ENCODE peak calls at places on chromosomes 7 and 10, in eight cellular contexts. M, G, B, I, W, Z, T and K are unnamed samples.

GRCh38 chr7:99404235-99404976 is 4.0 kb downstream of the PDAP1 start:
- DNase-seq in G (peak; percentile 77), W (no peak), T (peak; percentile 37), M (no peak), Z (no peak), I (no peak), B (no peak), K (no peak)

GRCh38 chr7:92720604-92721350 is 115.6 kb downstream of the CDK6 start:
- DNase-seq in T (no peak), B (no peak), W (no peak), I (no peak), G (no peak), M (no peak), Z (no peak), K (no peak)

GRCh38 chr7:101586971-101587370 is 42.1 kb downstream of the MYL10 start:
- DNase-seq in T (no peak), Z (no peak), W (no peak), I (no peak), M (no peak), B (no peak), G (no peak), K (no peak)

GRCh38 chr10:21171936-21172773 is 275.0 kb upstream of the NEBL start:
- DNase-seq in W (no peak), B (peak; percentile 19), M (no peak), I (no peak), T (no peak), G (no peak), Z (no peak), K (no peak)

GRCh38 chr7:44085549-44085948 is 3.2 kb upstream of the POLM start:
- DNase-seq in W (no peak), M (no peak), B (peak; percentile 41), G (no peak), T (no peak), Z (no peak), I (peak; percentile 61), K (no peak)

GRCh38 chr7:11638026-11638774 is 193.8 kb downstream of the THSD7A start:
- DNase-seq in I (no peak), Z (no peak), T (no peak), G (no peak), B (peak; percentile 17), W (no peak), M (no peak), K (no peak)

GRCh38 chr7:87599336-87599735 is 1.3 kb downstream of the ABCB1 start:
- DNase-seq in G (no peak), Z (no peak), T (peak; percentile 28), I (no peak), M (peak; percentile 16), B (no peak), W (no peak), K (peak; percentile 43)

GRCh38 chr10:36110097-36110496 is 468.0 kb upstream of the FZD8 start:
- DNase-seq in I (no peak), T (no peak), M (no peak), Z (no peak), W (no peak), G (peak; percentile 46), B (no peak), K (no peak)

GRCh38 chr7:57404343-57404966 is 45.5 kb upstream of the ZNF716 start:
- DNase-seq in Z (no peak), G (no peak), I (no peak), T (no peak), B (no peak), M (no peak), W (no peak), K (no peak)

GRCh38 chr10:121736315-121737002 is 138.2 kb upstream of the FGFR2 start:
- DNase-seq in G (no peak), M (no peak), Z (no peak), W (peak; percentile 41), B (no peak), I (no peak), T (no peak), K (no peak)

GRCh38 chr7:24728503-24729364 is 28.5 kb downstream of the GSDME start:
- DNase-seq in M (peak; percentile 10), I (peak; percentile 79), B (no peak), G (peak; percentile 65), W (no peak), Z (no peak), T (no peak), K (no peak)

GRCh38 chr7:130393095-130393494 is 12.8 kb downstream of the CPA1 start:
- DNase-seq in G (peak; percentile 89), W (no peak), M (no peak), Z (no peak), T (peak; percentile 39), I (no peak), B (no peak), K (no peak)

GRCh38 chr10:4007771-4008170 is 222.8 kb upstream of the KLF6 start:
- DNase-seq in W (no peak), G (no peak), B (no peak), I (no peak), M (no peak), Z (no peak), T (no peak), K (no peak)

GRCh38 chr10:69315610-69316312 is 37.5 kb downstream of the HK1 start:
- DNase-seq in M (no peak), I (no peak), W (no peak), B (no peak), Z (no peak), T (peak; percentile 32), G (no peak), K (no peak)

GRCh38 chr10:47079177-47079580 is 168.0 kb downstream of the PTPN20 start:
- DNase-seq in B (no peak), T (no peak), Z (no peak), M (no peak), G (no peak), W (no peak), I (no peak), K (no peak)

GRCh38 chr7:1993776-1994740 is 238.7 kb downstream of the MAD1L1 start:
- DNase-seq in B (no peak), T (no peak), M (no peak), W (no peak), Z (no peak), G (no peak), I (no peak), K (no peak)

GRCh38 chr10:49298990-49299815 is at the start of gene C10orf71:
- DNase-seq in I (no peak), G (no peak), Z (no peak), W (peak; percentile 72), M (no peak), T (no peak), B (peak; percentile 27), K (no peak)

GRCh38 chr10:83262434-83262833 is 876.9 kb upstream of the GHITM start:
- DNase-seq in Z (no peak), B (no peak), T (no peak), W (no peak), G (no peak), I (no peak), M (no peak), K (no peak)

GRCh38 chr7:107939472-107940145 is 48.6 kb downstream of the DLD start:
- DNase-seq in W (no peak), I (no peak), T (no peak), Z (no peak), B (no peak), G (peak; percentile 94), M (no peak), K (no peak)

DNA sequence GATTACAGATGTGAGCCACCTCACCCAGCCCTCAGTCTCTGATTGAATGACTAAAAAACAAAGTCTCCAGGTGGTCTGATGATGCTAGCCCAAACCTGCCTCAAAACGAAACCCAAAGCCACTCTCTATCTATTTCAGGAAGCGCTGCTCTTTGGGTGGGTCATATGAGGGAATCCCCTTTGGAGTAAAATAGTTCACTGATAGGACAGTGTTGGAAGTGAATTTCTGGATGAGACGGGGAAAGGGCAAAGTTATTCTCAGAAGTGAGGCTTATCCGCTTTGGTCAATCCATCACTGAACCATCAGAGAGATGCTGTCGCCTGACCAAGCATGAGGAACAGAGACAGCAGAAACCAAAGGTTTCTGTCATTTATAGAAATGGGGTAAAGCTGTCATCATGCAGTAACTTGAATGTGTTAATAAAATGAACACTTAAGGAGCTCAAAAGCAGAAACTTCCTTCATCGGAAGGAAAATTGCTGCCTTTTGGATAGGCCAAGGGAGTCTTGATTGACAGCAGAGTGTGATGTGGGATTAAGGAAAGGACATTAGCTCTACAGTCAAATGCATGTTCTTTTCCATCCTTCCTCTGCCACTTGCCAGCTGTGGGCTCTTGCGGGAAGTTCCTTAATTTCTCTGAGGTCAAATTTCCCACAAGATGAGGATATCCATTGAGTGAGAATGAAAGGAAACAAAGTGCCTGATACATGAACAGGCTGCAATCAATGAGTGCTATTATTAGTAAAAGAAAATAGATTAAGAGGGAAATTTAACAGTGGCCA is 64.9 kb upstream of the C1QL3 start:
- DNase-seq in B (no peak), I (no peak), Z (no peak), M (no peak), T (no peak), G (no peak), W (no peak), K (no peak)
- H3K4me1 ChIP-seq in B (peaks cover 9% of the 10 kb centered on the region), I (no peaks in the 10 kb centered on the region), Z (no peaks in the 10 kb centered on the region), M (no peaks in the 10 kb centered on the region), T (no peaks in the 10 kb centered on the region), G (no peaks in the 10 kb centered on the region), W (no peaks in the 10 kb centered on the region), K (no peaks in the 10 kb centered on the region)

DNA sequence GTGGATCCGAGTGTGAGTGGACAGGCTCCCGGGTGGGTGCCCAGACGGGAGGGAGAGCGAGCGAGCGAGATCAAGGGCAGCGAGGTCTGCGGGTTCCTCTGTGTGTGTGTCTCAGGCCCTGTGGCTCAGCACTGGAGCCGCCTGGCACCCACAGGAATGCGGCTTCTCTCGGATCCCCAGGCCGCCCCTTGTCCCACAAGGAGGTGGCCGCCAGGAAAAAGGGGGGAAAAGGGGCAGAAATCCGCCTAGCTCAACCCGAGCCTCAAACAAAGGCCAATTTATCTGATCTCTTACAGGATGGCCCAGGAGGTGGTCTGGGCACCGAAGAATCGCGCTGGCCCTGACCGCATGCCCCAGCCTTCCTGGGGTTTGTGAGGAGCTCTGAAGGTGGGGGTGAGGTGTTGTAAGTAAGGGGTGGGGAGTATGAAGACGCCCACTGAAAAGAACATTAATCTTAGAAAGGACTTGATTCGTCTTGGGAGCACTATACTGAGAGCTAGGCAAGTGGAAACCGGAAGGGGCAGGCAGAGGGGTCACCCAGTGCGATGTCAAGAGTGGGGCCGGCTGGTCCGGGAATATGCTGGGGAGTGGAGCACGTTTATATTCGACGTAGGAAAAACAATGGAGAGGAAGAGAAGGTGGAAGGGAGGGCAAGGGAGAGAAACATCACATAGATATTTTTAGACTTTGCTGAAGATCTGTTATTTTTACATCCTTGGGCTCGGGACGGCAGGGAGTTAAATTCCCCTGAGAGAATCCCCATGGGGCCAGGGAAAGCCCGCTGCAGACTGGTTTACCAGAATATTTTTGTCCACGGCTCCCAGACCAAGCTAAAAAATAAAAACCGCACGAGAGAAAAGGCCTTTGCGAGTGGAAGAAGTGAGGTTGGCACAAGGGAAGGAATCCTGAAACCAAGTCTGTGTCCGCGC is 7.2 kb downstream of the DLX5 start:
- DNase-seq in G (no peak), M (no peak), I (no peak), B (peak; percentile 12), T (no peak), W (no peak), Z (no peak), K (no peak)
- H3K4me3 ChIP-seq in G (no peak overlapping the region), M (no peak overlapping the region), I (no peak overlapping the region), B (peak overlapping the region; percentile 51), T (no peak overlapping the region), W (no peak overlapping the region), Z (peak overlapping the region; percentile 50), K (no peak overlapping the region)

GRCh38 chr10:133394801-133395221 is 854 bp downstream of the MTG1 start:
- DNase-seq in M (no peak), Z (no peak), G (peak; percentile 37), B (no peak), I (no peak), T (no peak), W (no peak), K (no peak)
- H3K4me1 ChIP-seq in M (peaks cover 50% of the 10 kb centered on the region), Z (peaks cover 13% of the 10 kb centered on the region), G (peaks cover 9% of the 10 kb centered on the region), B (no peaks in the 10 kb centered on the region), I (peaks cover 23% of the 10 kb centered on the region), T (peaks cover 19% of the 10 kb centered on the region), W (peaks cover 8% of the 10 kb centered on the region), K (peaks cover 28% of the 10 kb centered on the region)

GRCh38 chr7:135159359-135160087 is 11.0 kb downstream of the CYREN start:
- DNase-seq in T (peak; percentile 32), Z (no peak), B (no peak), W (no peak), I (no peak), G (peak; percentile 39), M (no peak), K (no peak)
- H3K4me3 ChIP-seq in T (no peak overlapping the region), Z (no peak overlapping the region), B (no peak overlapping the region), W (no peak overlapping the region), I (no peak overlapping the region), G (no peak overlapping the region), M (peak overlapping the region; percentile 52), K (no peak overlapping the region)